ENCODE peak calls at places on chromosomes 1 and 21, in ten cellular contexts. A is upper lobe of right lung; V is dermis microvascular lymphatic vessel endothelial cell; D is right lobe of liver; Q is cardiac muscle cell; G is stimulated activated CD4-positive, alpha-beta T cell treated with anti-CD3 and anti-CD28 coated beads, Interleukin-2, amount 100 ng/mL, for 24 hours; J is adrenal gland; C is HEK293T; W is HFFc6; U is spleen. Z is an unnamed sample.

GRCh38 chr1:8335246-8335645 is 17.3 kb downstream of the SLC45A1 start:
- DNase-seq in D (no peak), G (no peak), U (no peak), Q (no peak), C (no peak), A (no peak), W (no peak), V (no peak), J (no peak), Z (no peak)

GRCh38 chr21:45022736-45023135 is 51.6 kb upstream of the ADARB1 start:
- DNase-seq in J (no peak), A (no peak), D (no peak), C (no peak), G (no peak), Q (no peak), V (no peak), U (peak), W (no peak), Z (no peak)

GRCh38 chr1:209988706-209989105 is 50.7 kb downstream of the SYT14 start:
- DNase-seq in W (no peak), Q (no peak), G (no peak), A (no peak), J (no peak), C (no peak), V (no peak), D (no peak), U (no peak), Z (no peak)

GRCh38 chr1:193211539-193211938 is 25.1 kb upstream of the B3GALT2 start:
- DNase-seq in U (no peak), J (no peak), W (peak), C (no peak), D (no peak), A (no peak), G (no peak), V (no peak), Q (peak), Z (no peak)

GRCh38 chr1:245915406-245915805 is 591.7 kb downstream of the SMYD3 start:
- DNase-seq in J (no peak), D (no peak), U (no peak), G (no peak), V (no peak), A (no peak), W (no peak), Q (no peak), C (no peak), Z (no peak)

GRCh38 chr1:30474818-30475200 is 248.6 kb downstream of the MATN1 start:
- DNase-seq in G (no peak), C (no peak), J (no peak), A (no peak), W (no peak), V (no peak), D (no peak), Q (no peak), U (no peak), Z (no peak)

GRCh38 chr1:164754088-164754600 is 195.2 kb downstream of the PBX1 start:
- DNase-seq in V (no peak), C (no peak), A (no peak), J (peak), W (no peak), Q (no peak), G (no peak), D (no peak), U (no peak), Z (no peak)

GRCh38 chr1:1157914-1158710 is 15.6 kb upstream of the TTLL10 start:
- DNase-seq in D (no peak), Q (no peak), G (peak), W (no peak), V (no peak), U (no peak), A (peak), C (no peak), J (peak), Z (no peak)

GRCh38 chr1:51327386-51327785 is 3.0 kb downstream of the TTC39A start:
- DNase-seq in J (no peak), U (no peak), A (no peak), V (no peak), W (no peak), G (no peak), C (no peak), D (no peak), Q (no peak), Z (no peak)

GRCh38 chr1:163673756-163674155 is 352.0 kb downstream of the NUF2 start:
- DNase-seq in U (no peak), V (no peak), D (no peak), A (no peak), W (peak), C (no peak), G (no peak), Q (no peak), J (peak), Z (no peak)

GRCh38 chr1:193480755-193481154 is 294.3 kb upstream of the B3GALT2 start:
- DNase-seq in A (no peak), U (no peak), D (no peak), W (no peak), J (no peak), G (no peak), C (no peak), V (no peak), Q (peak), Z (no peak)

GRCh38 chr1:63873751-63874150 is 99.9 kb downstream of the ROR1 start:
- DNase-seq in G (no peak), U (no peak), J (no peak), V (no peak), C (no peak), D (no peak), W (peak), Q (no peak), A (no peak), Z (no peak)

GRCh38 chr1:41773144-41773571 is 145.6 kb downstream of the HIVEP3 start:
- DNase-seq in J (no peak), G (no peak), Q (no peak), D (no peak), C (no peak), A (no peak), U (no peak), V (no peak), W (peak), Z (no peak)

GRCh38 chr1:110258734-110259133 is 48.6 kb downstream of the KCNC4 start:
- DNase-seq in V (no peak), J (no peak), W (no peak), G (no peak), A (no peak), U (no peak), D (no peak), C (no peak), Q (no peak), Z (no peak)

GRCh38 chr1:160346953-160347352 is 3.8 kb downstream of the NCSTN start:
- DNase-seq in W (no peak), G (no peak), J (peak), D (no peak), V (no peak), Q (no peak), C (no peak), A (no peak), U (no peak), Z (no peak)

GRCh38 chr1:222813866-222814535 is 838 bp upstream of the DISP1 start:
- DNase-seq in D (no peak), A (no peak), U (no peak), J (no peak), W (peak), Q (no peak), V (no peak), C (no peak), G (no peak), Z (no peak)

GRCh38 chr1:172708452-172708851 is 49.5 kb downstream of the FASLG start:
- DNase-seq in Q (no peak), W (no peak), A (no peak), C (no peak), V (no peak), J (no peak), G (no peak), D (no peak), U (no peak), Z (no peak)

GRCh38 chr1:24896596-24897262 is 33.3 kb downstream of the RUNX3 start:
- DNase-seq in V (no peak), J (no peak), G (no peak), A (no peak), C (no peak), D (no peak), U (no peak), Q (no peak), W (no peak), Z (peak)

GRCh38 chr1:241972703-241973375 is 15.3 kb downstream of the BECN2 start:
- DNase-seq in D (no peak), A (no peak), J (no peak), C (no peak), Q (peak), G (no peak), U (no peak), V (no peak), W (no peak), Z (no peak)

GRCh38 chr1:164787834-164788231 is 228.8 kb downstream of the PBX1 start:
- DNase-seq in C (no peak), G (no peak), Q (no peak), D (no peak), A (no peak), U (no peak), W (no peak), J (no peak), V (no peak), Z (no peak)

GRCh38 chr1:97433520-97434175 is 487.2 kb downstream of the DPYD start:
- DNase-seq in U (no peak), Q (no peak), V (no peak), J (no peak), D (no peak), W (peak), C (no peak), A (no peak), G (no peak), Z (no peak)

GRCh38 chr1:165397945-165398344 is 41.4 kb upstream of the LMX1A start:
- DNase-seq in W (peak), A (no peak), Q (no peak), D (no peak), G (no peak), V (peak), U (no peak), C (no peak), J (no peak), Z (no peak)

GRCh38 chr1:153541641-153542569 is 1.2 kb upstream of the S100A5 start:
- DNase-seq in Q (no peak), W (no peak), U (peak), C (no peak), A (peak), G (no peak), J (no peak), V (no peak), D (no peak), Z (no peak)

GRCh38 chr1:29708381-29708780 is 472.1 kb downstream of the PTPRU start:
- DNase-seq in G (no peak), Q (no peak), A (peak), J (peak), C (no peak), U (no peak), V (no peak), W (no peak), D (no peak), Z (no peak)

GRCh38 chr1:246214708-246215504 is 292.2 kb downstream of the SMYD3 start:
- DNase-seq in D (peak), U (no peak), A (no peak), C (no peak), Q (no peak), G (no peak), W (peak), V (peak), J (peak), Z (no peak)

GRCh38 chr1:178379807-178380206 is 117.0 kb downstream of the CLEC20A start:
- DNase-seq in A (no peak), Q (no peak), G (peak), C (no peak), J (no peak), W (no peak), U (no peak), D (no peak), V (no peak), Z (no peak)

GRCh38 chr1:9510130-9510529 is 29.1 kb upstream of the SLC25A33 start:
- DNase-seq in W (no peak), U (no peak), G (no peak), Q (no peak), D (no peak), V (no peak), A (no peak), J (no peak), C (no peak), Z (no peak)

GRCh38 chr1:99659755-99660210 is 13.9 kb downstream of the PALMD start:
- DNase-seq in C (no peak), V (peak), Q (no peak), A (no peak), G (no peak), D (no peak), U (no peak), W (peak), J (no peak), Z (no peak)

GRCh38 chr1:191993549-191993948 is 164.7 kb upstream of the RGS18 start:
- DNase-seq in W (peak), A (no peak), G (no peak), U (no peak), C (no peak), D (no peak), V (no peak), J (no peak), Q (peak), Z (no peak)

GRCh38 chr1:62198781-62199125 is 4.1 kb downstream of the L1TD1 start:
- DNase-seq in A (no peak), U (no peak), G (no peak), C (no peak), W (no peak), D (no peak), J (peak), V (no peak), Q (peak), Z (no peak)

GRCh38 chr1:169576934-169577331 is 9.3 kb downstream of the F5 start:
- DNase-seq in U (no peak), Q (no peak), A (no peak), V (no peak), G (no peak), D (no peak), W (no peak), J (no peak), C (no peak), Z (no peak)

GRCh38 chr21:37551406-37552355 is 185.1 kb downstream of the DYRK1A start:
- DNase-seq in J (no peak), V (no peak), W (no peak), D (no peak), C (no peak), U (no peak), A (no peak), G (no peak), Q (no peak), Z (no peak)

GRCh38 chr1:200653022-200653462 is 16.7 kb downstream of the DDX59 start:
- DNase-seq in A (no peak), D (no peak), G (peak), V (no peak), Q (peak), C (no peak), W (no peak), J (no peak), U (no peak), Z (no peak)

GRCh38 chr1:165288301-165289120 is 68.0 kb downstream of the LMX1A start:
- DNase-seq in Q (no peak), J (no peak), C (peak), V (no peak), A (no peak), W (no peak), D (peak), G (no peak), U (no peak), Z (no peak)

GRCh38 chr1:155082301-155082940 is 3.8 kb downstream of the EFNA3 start:
- DNase-seq in C (no peak), Q (peak), G (peak), J (no peak), D (no peak), W (no peak), V (no peak), U (peak), A (no peak), Z (no peak)

GRCh38 chr1:220769205-220769604 is 17.5 kb upstream of the MTARC1 start:
- DNase-seq in D (no peak), V (no peak), A (no peak), C (no peak), U (no peak), W (no peak), J (no peak), Q (no peak), G (no peak), Z (no peak)

GRCh38 chr1:54980528-54981241 is at the start of gene TMEM61:
- DNase-seq in V (no peak), Q (peak), G (no peak), J (peak), D (no peak), C (no peak), U (no peak), A (peak), W (no peak), Z (no peak)

GRCh38 chr1:224201853-224202252 is 18.8 kb downstream of the DEGS1 start:
- DNase-seq in V (no peak), J (no peak), W (no peak), G (no peak), C (no peak), Q (no peak), A (no peak), D (no peak), U (no peak), Z (no peak)

Z was measured in chondrocyte.